ENCODE peak calls at places on chromosomes 1 and 21, in four cellular contexts. J is CD8-positive, alpha-beta T cell; U is CD4-positive, alpha-beta T cell; W is GM23248. R is an unnamed sample. For H3K27me3, the result is how much of the 10 kb centered on the place peaks cover.

GRCh38 chr1:56576880-56577858 is 2.2 kb downstream of the PLPP3 start:
- DNase-seq in J (no peak), U (no peak), W (peak), R (peak)

GRCh38 chr1:25572708-25573590 is 29.5 kb downstream of the LDLRAP1 start:
- DNase-seq in J (peak), U (peak), W (peak), R (peak)

GRCh38 chr1:109427171-109427467 is 871 bp upstream of the PSMA5 start:
- DNase-seq in J (no peak), U (no peak), W (peak), R (no peak)

GRCh38 chr1:154840557-154841176 is 29.4 kb downstream of the KCNN3 start:
- DNase-seq in J (no peak), U (no peak), W (peak), R (peak)

GRCh38 chr1:31423418-31423947 is 10.5 kb downstream of the SERINC2 start:
- DNase-seq in J (no peak), U (no peak), W (no peak), R (no peak)

GRCh38 chr1:8427493-8427892 is 109.6 kb downstream of the SLC45A1 start:
- DNase-seq in J (no peak), U (no peak), W (no peak), R (no peak)

GRCh38 chr21:44571844-44572782 is 1.4 kb upstream of the KRTAP10-4 start:
- DNase-seq in J (no peak), U (no peak), W (no peak), R (no peak)

GRCh38 chr1:21586926-21587601 is 77.8 kb downstream of the ALPL start:
- DNase-seq in J (no peak), U (no peak), W (peak), R (peak)

GRCh38 chr1:33876970-33877680 is 13.2 kb downstream of the HMGB4 start:
- DNase-seq in J (no peak), U (no peak), W (peak), R (no peak)

GRCh38 chr1:46449223-46450159 is 40.1 kb upstream of the DMBX1 start:
- DNase-seq in J (no peak), U (no peak), W (no peak), R (no peak)
- H3K27me3 ChIP-seq in J (under half), U (half or more), W (under half), R (under half)

DNA sequence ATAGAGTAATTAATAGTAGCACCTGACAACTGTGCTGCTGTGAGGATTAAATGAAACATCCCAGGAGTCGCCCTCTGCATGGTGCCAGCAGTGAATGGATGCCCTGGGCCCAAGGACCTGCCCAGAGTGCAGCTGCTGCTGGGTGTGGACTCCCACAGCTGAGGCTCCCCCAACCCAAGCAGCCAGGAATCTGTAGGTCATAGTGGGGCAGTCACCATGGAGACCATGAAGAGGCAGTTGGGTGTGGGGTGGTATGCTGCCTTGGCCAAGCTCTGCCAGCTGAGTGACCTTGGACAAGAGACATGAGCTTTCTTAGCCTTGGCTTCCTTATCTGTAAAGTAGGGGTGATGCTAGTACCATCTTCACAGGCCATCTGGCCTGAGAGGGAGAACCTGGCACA is 9.4 kb downstream of the OLIG2 start:
- DNase-seq in J (no peak), U (no peak), W (no peak), R (no peak)
- H3K27me3 ChIP-seq in J (under half), U (under half), W (under half), R (half or more)

GRCh38 chr1:20491866-20492265 is 5.9 kb upstream of the CAMK2N1 start:
- DNase-seq in J (no peak), U (no peak), W (no peak), R (no peak)
- H3K27me3 ChIP-seq in J (under half), U (under half), W (under half), R (under half)

GRCh38 chr21:40839551-40839950 is 7.4 kb downstream of the DSCAM start:
- DNase-seq in J (no peak), U (no peak), W (no peak), R (no peak)
- H3K27me3 ChIP-seq in J (under half), U (under half), W (under half), R (under half)

GRCh38 chr1:179231923-179232322 is 2.4 kb upstream of the ABL2 start:
- DNase-seq in J (no peak), U (no peak), W (peak), R (no peak)
- H3K27me3 ChIP-seq in J (under half), U (under half), W (under half), R (under half)

GRCh38 chr21:36848875-36849274 is 117.6 kb downstream of the HLCS start:
- DNase-seq in J (no peak), U (no peak), W (no peak), R (no peak)
- H3K27me3 ChIP-seq in J (under half), U (under half), W (under half), R (under half)

R was measured in A673.